ENCODE peak calls at places on chromosome 19, in nine cellular contexts. J is foreskin fibroblast; W is stimulated activated CD8-positive, alpha-beta memory T cell treated with anti-CD3 and anti-CD28 coated beads, Interleukin-12 subunit alpha, Interleukin-12 subunit beta, amount 100 ng/mL, for 4 hours; L is MCF 10A; S is T1000; Q is fibroblast of the aortic adventitia; P is cerebellum; G is HT-29; R is HEK293T. T is an unnamed sample.

GRCh38 chr19:45162464-45163143 is 1.8 kb upstream of the NKPD1 start:
- DNase-seq in J (no peak), W (no peak), L (peak; percentile 84), S (no peak), Q (no peak), P (no peak), G (no peak), R (no peak), T (no peak)

GRCh38 chr19:48303367-48303766 is 22.0 kb upstream of the EMP3 start:
- DNase-seq in J (no peak), W (no peak), L (no peak), S (no peak), Q (no peak), P (no peak), G (no peak), R (no peak), T (no peak)

GRCh38 chr19:20165971-20166592 is 932 bp upstream of the ZNF486 start:
- DNase-seq in J (no peak), W (no peak), L (no peak), S (no peak), Q (no peak), P (no peak), G (no peak), R (no peak), T (no peak)

GRCh38 chr19:53877361-53877766 is 4.6 kb upstream of the PRKCG start:
- DNase-seq in J (no peak), W (no peak), L (no peak), S (no peak), Q (peak; percentile 41), P (no peak), G (peak; percentile 73), R (no peak), T (no peak)

GRCh38 chr19:31175564-31176348 is 173.5 kb downstream of the TSHZ3 start:
- DNase-seq in J (no peak), W (no peak), L (no peak), S (no peak), Q (no peak), P (no peak), G (no peak), R (no peak), T (no peak)

GRCh38 chr19:7393934-7394508 is 45.3 kb downstream of the ARHGEF18 start:
- DNase-seq in J (no peak), W (no peak), L (no peak), S (no peak), Q (no peak), P (no peak), G (no peak), R (no peak), T (no peak)

GRCh38 chr19:5697890-5698634 is 8.0 kb downstream of the RPL36 start:
- DNase-seq in J (no peak), W (no peak), L (no peak), S (no peak), Q (no peak), P (no peak), G (no peak), R (no peak), T (no peak)

GRCh38 chr19:38736413-38737280 is 7.6 kb downstream of the CAPN12 start:
- DNase-seq in J (peak; percentile 21), W (no peak), L (peak; percentile 26), S (no peak), Q (no peak), P (no peak), G (peak; percentile 88), R (peak; percentile 79), T (no peak)

GRCh38 chr19:9671654-9672053 is 3.2 kb downstream of the ZNF562 start:
- DNase-seq in J (peak; percentile 14), W (no peak), L (no peak), S (no peak), Q (no peak), P (no peak), G (no peak), R (no peak), T (no peak)

GRCh38 chr19:919157-920050 is 2.3 kb downstream of the KISS1R start:
- DNase-seq in J (no peak), W (no peak), L (no peak), S (no peak), Q (no peak), P (no peak), G (peak; percentile 41), R (no peak), T (no peak)

GRCh38 chr19:27776020-27776419 is 1436.9 kb downstream of the UQCRFS1 start:
- DNase-seq in J (peak; percentile 17), W (no peak), L (peak; percentile 80), S (peak; percentile 34), Q (peak; percentile 46), P (no peak), G (peak; percentile 75), R (peak; percentile 17), T (no peak)

GRCh38 chr19:42693760-42694350 is 46.4 kb downstream of the PSG3 start:
- DNase-seq in J (peak; percentile 30), W (no peak), L (peak; percentile 73), S (peak; percentile 9), Q (peak; percentile 53), P (peak; percentile 7), G (peak; percentile 89), R (peak; percentile 65), T (no peak)

GRCh38 chr19:54207908-54208783 is 7.5 kb downstream of the RPS9 start:
- DNase-seq in J (peak; percentile 70), W (no peak), L (peak; percentile 99), S (no peak), Q (peak; percentile 88), P (no peak), G (peak; percentile 72), R (no peak), T (no peak)

GRCh38 chr19:23098286-23098685 is 18.5 kb upstream of the ZNF730 start:
- DNase-seq in J (no peak), W (no peak), L (no peak), S (no peak), Q (no peak), P (no peak), G (no peak), R (no peak), T (no peak)

GRCh38 chr19:16626796-16627193 is 1.2 kb downstream of the MED26 start:
- DNase-seq in J (no peak), W (no peak), L (no peak), S (no peak), Q (no peak), P (no peak), G (no peak), R (no peak), T (no peak)

GRCh38 chr19:6064016-6064702 is 46.1 kb downstream of the RFX2 start:
- DNase-seq in J (no peak), W (no peak), L (peak; percentile 31), S (no peak), Q (no peak), P (no peak), G (peak; percentile 52), R (no peak), T (no peak)

GRCh38 chr19:10126213-10126639 is 6.5 kb upstream of the EIF3G start:
- DNase-seq in J (no peak), W (no peak), L (no peak), S (no peak), Q (no peak), P (no peak), G (no peak), R (no peak), T (no peak)

GRCh38 chr19:18975011-18975410 is 34.0 kb upstream of the HOMER3 start:
- DNase-seq in J (peak; percentile 45), W (no peak), L (no peak), S (no peak), Q (no peak), P (no peak), G (no peak), R (no peak), T (no peak)

GRCh38 chr19:10691178-10691881 is 9.9 kb upstream of the QTRT1 start:
- DNase-seq in J (no peak), W (no peak), L (no peak), S (no peak), Q (no peak), P (no peak), G (no peak), R (no peak), T (no peak)

GRCh38 chr19:3106509-3107141 is 12.5 kb downstream of the GNA11 start:
- DNase-seq in J (no peak), W (no peak), L (no peak), S (no peak), Q (no peak), P (no peak), G (no peak), R (no peak), T (no peak)

GRCh38 chr19:34972163-34972705 is 8.2 kb upstream of the ZNF792 start:
- DNase-seq in J (no peak), W (no peak), L (no peak), S (no peak), Q (no peak), P (no peak), G (no peak), R (no peak), T (no peak)

GRCh38 chr19:46480409-46480808 is 9.0 kb upstream of the PNMA8A start:
- DNase-seq in J (peak; percentile 59), W (no peak), L (no peak), S (no peak), Q (peak; percentile 78), P (no peak), G (no peak), R (peak; percentile 51), T (no peak)

GRCh38 chr19:45362291-45362690 is 8.1 kb downstream of the ERCC2 start:
- DNase-seq in J (no peak), W (no peak), L (no peak), S (no peak), Q (no peak), P (no peak), G (no peak), R (no peak), T (no peak)

GRCh38 chr19:10335149-10336053 is 2.1 kb upstream of the RAVER1 start:
- DNase-seq in J (no peak), W (no peak), L (no peak), S (no peak), Q (no peak), P (no peak), G (no peak), R (no peak), T (no peak)

GRCh38 chr19:41206926-41207750 is 11.9 kb upstream of the AXL start:
- DNase-seq in J (peak; percentile 67), W (no peak), L (no peak), S (no peak), Q (peak; percentile 57), P (no peak), G (no peak), R (no peak), T (peak; percentile 93)

GRCh38 chr19:49421039-49421877 is 2.0 kb downstream of the PTH2 start:
- DNase-seq in J (peak; percentile 34), W (no peak), L (peak; percentile 77), S (no peak), Q (peak; percentile 63), P (peak; percentile 94), G (peak; percentile 57), R (peak; percentile 81), T (no peak)

GRCh38 chr19:34155686-34156085 is 16.6 kb upstream of the LSM14A start:
- DNase-seq in J (peak; percentile 57), W (no peak), L (no peak), S (no peak), Q (peak; percentile 21), P (no peak), G (no peak), R (no peak), T (no peak)

GRCh38 chr19:56837004-56837403 is 3.5 kb downstream of the PEG3 start:
- DNase-seq in J (no peak), W (no peak), L (no peak), S (no peak), Q (no peak), P (no peak), G (no peak), R (no peak), T (no peak)

GRCh38 chr19:56660381-56661105 is 11.0 kb downstream of the ZNF835 start:
- DNase-seq in J (no peak), W (no peak), L (peak; percentile 0), S (no peak), Q (no peak), P (peak; percentile 71), G (no peak), R (no peak), T (no peak)

GRCh38 chr19:3515891-3516422 is 9.8 kb downstream of the FZR1 start:
- DNase-seq in J (no peak), W (no peak), L (no peak), S (no peak), Q (peak; percentile 21), P (no peak), G (no peak), R (no peak), T (no peak)